ENCODE peak calls at places on chromosomes 12 and 14, in four cellular contexts. One of them, this sample, is unnamed.

GRCh38 chr12:3122841-3123678 is 45.9 kb downstream of the TSPAN9 start:
- DNase-seq in epithelial cell of esophagus: peak; percentile 63
- DNase-seq in stimulated activated CD4-positive, alpha-beta T cell treated with anti-CD3 and anti-CD28 coated beads, Interleukin-1b, Interleukin-23, amount 100 ng/mL, for 48 hours: no peak
- DNase-seq in PC-3: peak; percentile 74
- DNase-seq in this sample: peak; percentile 92

GRCh38 chr12:56658921-56659320 is 13.1 kb upstream of the ATP5F1B start:
- DNase-seq in epithelial cell of esophagus: no peak
- DNase-seq in PC-3: no peak
- DNase-seq in stimulated activated CD4-positive, alpha-beta T cell treated with anti-CD3 and anti-CD28 coated beads, Interleukin-1b, Interleukin-23, amount 100 ng/mL, for 48 hours: no peak
- DNase-seq in this sample: no peak

GRCh38 chr12:59036973-59037807 is 116.9 kb upstream of the LRIG3 start:
- DNase-seq in PC-3: no peak
- DNase-seq in stimulated activated CD4-positive, alpha-beta T cell treated with anti-CD3 and anti-CD28 coated beads, Interleukin-1b, Interleukin-23, amount 100 ng/mL, for 48 hours: no peak
- DNase-seq in epithelial cell of esophagus: no peak
- DNase-seq in this sample: peak; percentile 55

GRCh38 chr12:76020731-76021672 is 10.6 kb downstream of the PHLDA1 start:
- DNase-seq in PC-3: peak; percentile 97
- DNase-seq in stimulated activated CD4-positive, alpha-beta T cell treated with anti-CD3 and anti-CD28 coated beads, Interleukin-1b, Interleukin-23, amount 100 ng/mL, for 48 hours: peak; percentile 83
- DNase-seq in epithelial cell of esophagus: peak; percentile 92
- DNase-seq in this sample: peak; percentile 99

GRCh38 chr12:27821259-27821973 is 41.4 kb upstream of the MANSC4 start:
- DNase-seq in PC-3: peak; percentile 99
- DNase-seq in epithelial cell of esophagus: peak; percentile 85
- DNase-seq in stimulated activated CD4-positive, alpha-beta T cell treated with anti-CD3 and anti-CD28 coated beads, Interleukin-1b, Interleukin-23, amount 100 ng/mL, for 48 hours: no peak
- DNase-seq in this sample: peak; percentile 91

GRCh38 chr12:58425481-58426392 is 484.4 kb downstream of the ATP23 start:
- DNase-seq in epithelial cell of esophagus: peak; percentile 91
- DNase-seq in PC-3: peak; percentile 95
- DNase-seq in stimulated activated CD4-positive, alpha-beta T cell treated with anti-CD3 and anti-CD28 coated beads, Interleukin-1b, Interleukin-23, amount 100 ng/mL, for 48 hours: peak; percentile 14
- DNase-seq in this sample: peak; percentile 97

GRCh38 chr14:22200977-22201605 is 387.9 kb downstream of the DAD1 start:
- DNase-seq in PC-3: peak; percentile 81
- DNase-seq in stimulated activated CD4-positive, alpha-beta T cell treated with anti-CD3 and anti-CD28 coated beads, Interleukin-1b, Interleukin-23, amount 100 ng/mL, for 48 hours: no peak
- DNase-seq in epithelial cell of esophagus: peak; percentile 78
- DNase-seq in this sample: peak; percentile 50

GRCh38 chr14:54773171-54774006 is 129.2 kb downstream of the GCH1 start:
- DNase-seq in stimulated activated CD4-positive, alpha-beta T cell treated with anti-CD3 and anti-CD28 coated beads, Interleukin-1b, Interleukin-23, amount 100 ng/mL, for 48 hours: peak; percentile 91
- DNase-seq in epithelial cell of esophagus: peak; percentile 99
- DNase-seq in PC-3: peak; percentile 100
- DNase-seq in this sample: peak; percentile 100

GRCh38 chr12:81077686-81078441 is at the start of gene ACSS3:
- DNase-seq in stimulated activated CD4-positive, alpha-beta T cell treated with anti-CD3 and anti-CD28 coated beads, Interleukin-1b, Interleukin-23, amount 100 ng/mL, for 48 hours: no peak
- DNase-seq in PC-3: no peak
- DNase-seq in epithelial cell of esophagus: peak; percentile 5
- DNase-seq in this sample: peak; percentile 6

GRCh38 chr14:83255015-83255726 is 1721.5 kb upstream of the SEL1L start:
- DNase-seq in epithelial cell of esophagus: peak; percentile 18
- DNase-seq in PC-3: no peak
- DNase-seq in stimulated activated CD4-positive, alpha-beta T cell treated with anti-CD3 and anti-CD28 coated beads, Interleukin-1b, Interleukin-23, amount 100 ng/mL, for 48 hours: no peak
- DNase-seq in this sample: no peak

GRCh38 chr12:81758421-81759214 is 532 bp downstream of the PPFIA2 start:
- DNase-seq in stimulated activated CD4-positive, alpha-beta T cell treated with anti-CD3 and anti-CD28 coated beads, Interleukin-1b, Interleukin-23, amount 100 ng/mL, for 48 hours: peak; percentile 2
- DNase-seq in PC-3: no peak
- DNase-seq in epithelial cell of esophagus: peak; percentile 6
- DNase-seq in this sample: peak; percentile 0

GRCh38 chr12:124694846-124695497 is 127.6 kb upstream of the NCOR2 start:
- DNase-seq in stimulated activated CD4-positive, alpha-beta T cell treated with anti-CD3 and anti-CD28 coated beads, Interleukin-1b, Interleukin-23, amount 100 ng/mL, for 48 hours: no peak
- DNase-seq in PC-3: no peak
- DNase-seq in epithelial cell of esophagus: peak; percentile 67
- DNase-seq in this sample: peak; percentile 90

GRCh38 chr12:58433969-58434368 is 486.3 kb downstream of the LRIG3 start:
- DNase-seq in stimulated activated CD4-positive, alpha-beta T cell treated with anti-CD3 and anti-CD28 coated beads, Interleukin-1b, Interleukin-23, amount 100 ng/mL, for 48 hours: no peak
- DNase-seq in epithelial cell of esophagus: peak; percentile 80
- DNase-seq in PC-3: peak; percentile 70
- DNase-seq in this sample: peak; percentile 78

GRCh38 chr12:7933255-7933726 is 2.7 kb downstream of the SLC2A3 start:
- DNase-seq in stimulated activated CD4-positive, alpha-beta T cell treated with anti-CD3 and anti-CD28 coated beads, Interleukin-1b, Interleukin-23, amount 100 ng/mL, for 48 hours: peak; percentile 86
- DNase-seq in PC-3: peak; percentile 85
- DNase-seq in epithelial cell of esophagus: peak; percentile 93
- DNase-seq in this sample: peak; percentile 98

GRCh38 chr14:47917344-47917954 is 242.0 kb upstream of the MDGA2 start:
- DNase-seq in PC-3: peak; percentile 77
- DNase-seq in stimulated activated CD4-positive, alpha-beta T cell treated with anti-CD3 and anti-CD28 coated beads, Interleukin-1b, Interleukin-23, amount 100 ng/mL, for 48 hours: no peak
- DNase-seq in epithelial cell of esophagus: peak; percentile 25
- DNase-seq in this sample: peak; percentile 16

GRCh38 chr12:4610481-4610880 is 38.4 kb downstream of the AKAP3 start:
- DNase-seq in epithelial cell of esophagus: no peak
- DNase-seq in PC-3: no peak
- DNase-seq in stimulated activated CD4-positive, alpha-beta T cell treated with anti-CD3 and anti-CD28 coated beads, Interleukin-1b, Interleukin-23, amount 100 ng/mL, for 48 hours: no peak
- DNase-seq in this sample: no peak

GRCh38 chr12:96193725-96194571 is at the start of gene ELK3:
- DNase-seq in stimulated activated CD4-positive, alpha-beta T cell treated with anti-CD3 and anti-CD28 coated beads, Interleukin-1b, Interleukin-23, amount 100 ng/mL, for 48 hours: peak; percentile 31
- DNase-seq in PC-3: peak; percentile 74
- DNase-seq in epithelial cell of esophagus: peak; percentile 86
- DNase-seq in this sample: peak; percentile 82

GRCh38 chr14:66422019-66422946 is 63.9 kb upstream of the CCDC196 start:
- DNase-seq in PC-3: no peak
- DNase-seq in epithelial cell of esophagus: no peak
- DNase-seq in stimulated activated CD4-positive, alpha-beta T cell treated with anti-CD3 and anti-CD28 coated beads, Interleukin-1b, Interleukin-23, amount 100 ng/mL, for 48 hours: no peak
- DNase-seq in this sample: no peak